ENCODE peak calls at places on chromosomes 3 and 15, in six cellular contexts. V is mammary epithelial cell, S is hypothalamus, A is ascending aorta, E is LoVo, U is ELR. F is an unnamed sample.
A peak's percentile ranks its signal among the peaks of the same experiment; 100 is the strongest.

GRCh38 chr3:115788921-115789470 is 165.7 kb downstream of the GAP43 start:
- DNase-seq in A (no peak), S (no peak), V (peak; percentile 97), E (peak; percentile 11), U (peak; percentile 94), F (no peak)

GRCh38 chr15:45254405-45255293 is 2.6 kb downstream of the SLC28A2 start:
- DNase-seq in E (peak; percentile 43), S (no peak), U (peak; percentile 68), A (no peak), V (peak; percentile 66), F (no peak)

GRCh38 chr3:30864158-30864557 is 30.3 kb downstream of the GADL1 start:
- DNase-seq in S (no peak), V (no peak), E (no peak), A (no peak), U (no peak), F (no peak)

GRCh38 chr3:175121225-175121624 is 262.1 kb downstream of the NAALADL2 start:
- DNase-seq in U (no peak), V (peak; percentile 41), A (no peak), S (no peak), E (no peak), F (no peak)

GRCh38 chr15:71777216-71777943 is 33.0 kb upstream of the NR2E3 start:
- DNase-seq in V (no peak), E (no peak), S (no peak), U (no peak), A (no peak), F (peak; percentile 91)

GRCh38 chr3:14787630-14788029 is 31.1 kb upstream of the FGD5 start:
- DNase-seq in E (no peak), U (no peak), A (no peak), S (no peak), V (no peak), F (no peak)

GRCh38 chr15:27473846-27474245 is 502.9 kb downstream of the GABRG3 start:
- DNase-seq in U (no peak), S (no peak), E (no peak), A (no peak), V (no peak), F (no peak)

GRCh38 chr3:182969277-182969676 is 11.1 kb downstream of the DCUN1D1 start:
- DNase-seq in S (no peak), U (peak; percentile 75), A (no peak), V (peak; percentile 66), E (peak; percentile 16), F (no peak)

GRCh38 chr3:90080988-90081387 is 973.6 kb downstream of the EPHA3 start:
- DNase-seq in A (no peak), S (no peak), U (no peak), E (no peak), V (no peak), F (no peak)

GRCh38 chr3:40891186-40891585 is 308.1 kb upstream of the CTNNB1 start:
- DNase-seq in U (no peak), E (no peak), A (no peak), S (no peak), V (no peak), F (no peak)

GRCh38 chr3:46464326-46465195 is at the start of gene LTF:
- DNase-seq in E (no peak), V (no peak), S (no peak), U (no peak), A (no peak), F (no peak)

GRCh38 chr15:100887211-100887913 is 7.7 kb downstream of the ALDH1A3 start:
- DNase-seq in V (no peak), A (no peak), S (no peak), U (no peak), E (no peak), F (no peak)

GRCh38 chr3:177733233-177733632 is 536.0 kb upstream of the TBL1XR1 start:
- DNase-seq in S (no peak), U (no peak), V (no peak), E (no peak), A (no peak), F (peak; percentile 28)

GRCh38 chr3:129699635-129700034 is 93.2 kb upstream of the PLXND1 start:
- DNase-seq in A (no peak), S (no peak), E (no peak), V (no peak), U (no peak), F (no peak)

GRCh38 chr15:94135748-94136147 is 95.6 kb upstream of the MCTP2 start:
- DNase-seq in E (no peak), S (no peak), A (no peak), U (no peak), V (no peak), F (no peak)

GRCh38 chr15:96327155-96327741 is 3.3 kb upstream of the NR2F2 start:
- DNase-seq in A (no peak), S (no peak), V (peak; percentile 81), E (peak; percentile 88), U (peak; percentile 93), F (peak; percentile 78)

F was measured in NCI-H524 treated with DMSO at 0.1 percent for 48 hours.